ENCODE peak calls at places on chromosomes 11 and 22, in eight cellular contexts. R is upper lobe of left lung, C is SK-N-SH, W is stomach, I is A549, E is K562, B is H1, K is ovary. G is an unnamed sample.

GRCh38 chr11:85826096-85826855 is 15.3 kb upstream of the SYTL2 start:
- DNase-seq in R (no peak), C (peak), W (no peak), I (peak), E (no peak), B (no peak), K (peak), G (no peak)

GRCh38 chr11:70303070-70303469 is 32.6 kb downstream of the PPFIA1 start:
- DNase-seq in R (no peak), C (no peak), W (no peak), I (no peak), E (no peak), B (no peak), K (no peak), G (peak)

GRCh38 chr22:19727310-19728150 is 4.2 kb downstream of the GP1BB start:
- DNase-seq in R (no peak), C (no peak), W (no peak), I (no peak), E (no peak), B (no peak), K (no peak), G (no peak)

GRCh38 chr22:39362932-39363331 is 13.1 kb downstream of the SYNGR1 start:
- DNase-seq in R (no peak), C (no peak), W (no peak), I (no peak), E (no peak), B (no peak), K (no peak), G (no peak)

GRCh38 chr22:40395607-40396006 is 25.2 kb downstream of the SGSM3 start:
- DNase-seq in R (no peak), C (no peak), W (no peak), I (no peak), E (no peak), B (no peak), K (no peak), G (no peak)

GRCh38 chr22:47123006-47123826 is 360.8 kb downstream of the TBC1D22A start:
- DNase-seq in R (no peak), C (no peak), W (no peak), I (no peak), E (no peak), B (no peak), K (no peak), G (no peak)

GRCh38 chr22:28799834-28800307 is 498 bp downstream of the XBP1 start:
- DNase-seq in R (peak), C (peak), W (peak), I (no peak), E (peak), B (no peak), K (peak), G (peak)

GRCh38 chr11:127055240-127055639 is 54.7 kb upstream of the KIRREL3 start:
- DNase-seq in R (no peak), C (no peak), W (no peak), I (no peak), E (no peak), B (no peak), K (no peak), G (no peak)

GRCh38 chr11:66006891-66007176 is 4.5 kb downstream of the BANF1 start:
- DNase-seq in R (no peak), C (peak), W (no peak), I (no peak), E (no peak), B (no peak), K (no peak), G (no peak)

GRCh38 chr11:43419460-43419859 is 60.7 kb downstream of the TTC17 start:
- DNase-seq in R (no peak), C (peak), W (peak), I (peak), E (peak), B (no peak), K (no peak), G (no peak)

GRCh38 chr11:69636512-69636866 is 4.5 kb upstream of the CCND1 start:
- DNase-seq in R (peak), C (no peak), W (peak), I (peak), E (no peak), B (peak), K (peak), G (peak)

GRCh38 chr11:73808052-73808451 is 20.4 kb downstream of the MRPL48 start:
- DNase-seq in R (no peak), C (no peak), W (no peak), I (no peak), E (no peak), B (no peak), K (no peak), G (no peak)

GRCh38 chr11:36868380-36868779 is 270.3 kb upstream of the RAG2 start:
- DNase-seq in R (no peak), C (no peak), W (no peak), I (no peak), E (no peak), B (no peak), K (no peak), G (no peak)

GRCh38 chr22:48968201-48968959 is 859.3 kb downstream of the BRD1 start:
- DNase-seq in R (peak), C (no peak), W (peak), I (peak), E (peak), B (peak), K (no peak), G (no peak)

GRCh38 chr11:55726715-55727324 is 46.4 kb upstream of the OR5D13 start:
- DNase-seq in R (no peak), C (peak), W (no peak), I (peak), E (peak), B (peak), K (no peak), G (no peak)

GRCh38 chr11:46382644-46383403 is 1.4 kb downstream of the MDK start:
- DNase-seq in R (no peak), C (peak), W (no peak), I (peak), E (no peak), B (peak), K (no peak), G (peak)

GRCh38 chr11:118918686-118919280 is 6.9 kb downstream of the BCL9L start:
- DNase-seq in R (no peak), C (no peak), W (no peak), I (peak), E (no peak), B (peak), K (peak), G (peak)

GRCh38 chr11:64844330-64845124 is at the start of gene CDC42BPG:
- DNase-seq in R (peak), C (peak), W (peak), I (peak), E (peak), B (peak), K (peak), G (no peak)

GRCh38 chr11:8384199-8384821 is 120.6 kb upstream of the LMO1 start:
- DNase-seq in R (peak), C (no peak), W (peak), I (peak), E (peak), B (no peak), K (no peak), G (peak)

GRCh38 chr11:548700-549603 is 11.6 kb downstream of the LMNTD2 start:
- DNase-seq in R (no peak), C (no peak), W (no peak), I (no peak), E (no peak), B (no peak), K (no peak), G (no peak)

GRCh38 chr11:68340784-68341556 is 28.6 kb downstream of the LRP5 start:
- DNase-seq in R (no peak), C (no peak), W (no peak), I (peak), E (no peak), B (no peak), K (no peak), G (no peak)

GRCh38 chr11:17777086-17777725 is 42.6 kb downstream of the KCNC1 start:
- DNase-seq in R (peak), C (no peak), W (no peak), I (no peak), E (no peak), B (no peak), K (no peak), G (peak)

GRCh38 chr11:64334764-64335741 is 5.0 kb upstream of the CCDC88B start:
- DNase-seq in R (peak), C (peak), W (peak), I (peak), E (peak), B (no peak), K (no peak), G (no peak)

GRCh38 chr11:35412285-35412684 is 7.1 kb downstream of the SLC1A2 start:
- DNase-seq in R (no peak), C (peak), W (no peak), I (peak), E (peak), B (no peak), K (no peak), G (no peak)

GRCh38 chr22:44448271-44448780 is 49.7 kb downstream of the RTL6 start:
- DNase-seq in R (peak), C (peak), W (peak), I (peak), E (no peak), B (no peak), K (peak), G (peak)

GRCh38 chr11:63915961-63916836 is 765 bp downstream of the RCOR2 start:
- DNase-seq in R (no peak), C (peak), W (peak), I (peak), E (peak), B (peak), K (peak), G (no peak)

GRCh38 chr11:113992459-113993105 is 17.7 kb downstream of the HTR3A start:
- DNase-seq in R (peak), C (peak), W (no peak), I (no peak), E (no peak), B (no peak), K (no peak), G (no peak)

GRCh38 chr11:126113515-126113957 is 50.9 kb upstream of the CDON start:
- DNase-seq in R (peak), C (peak), W (peak), I (peak), E (no peak), B (no peak), K (peak), G (peak)

GRCh38 chr11:289706-290620 is 1.0 kb downstream of the PGGHG start:
- DNase-seq in R (peak), C (peak), W (no peak), I (no peak), E (no peak), B (no peak), K (peak), G (peak)

GRCh38 chr11:112223125-112223524 is 3.1 kb upstream of the PTS start:
- DNase-seq in R (no peak), C (no peak), W (no peak), I (no peak), E (no peak), B (no peak), K (no peak), G (no peak)

GRCh38 chr22:27470169-27470772 is 331.3 kb downstream of the MN1 start:
- DNase-seq in R (no peak), C (no peak), W (no peak), I (no peak), E (no peak), B (no peak), K (no peak), G (no peak)

GRCh38 chr22:49026476-49027121 is 801.1 kb downstream of the BRD1 start:
- DNase-seq in R (no peak), C (peak), W (no peak), I (peak), E (no peak), B (peak), K (no peak), G (no peak)

GRCh38 chr11:8775341-8776133 is 92.9 kb downstream of the RPL27A start:
- DNase-seq in R (peak), C (no peak), W (peak), I (no peak), E (no peak), B (no peak), K (peak), G (no peak)

GRCh38 chr11:23509023-23509422 is 648.7 kb upstream of the CCDC179 start:
- DNase-seq in R (no peak), C (no peak), W (no peak), I (no peak), E (no peak), B (no peak), K (no peak), G (no peak)

GRCh38 chr11:808427-809286 is 1.1 kb upstream of the RPLP2 start:
- DNase-seq in R (no peak), C (peak), W (no peak), I (no peak), E (no peak), B (no peak), K (no peak), G (peak)

GRCh38 chr22:45626198-45626651 is 45.4 kb upstream of the ATXN10 start:
- DNase-seq in R (peak), C (no peak), W (peak), I (peak), E (peak), B (no peak), K (no peak), G (no peak)

GRCh38 chr22:40363059-40363458 is 7.3 kb upstream of the SGSM3 start:
- DNase-seq in R (no peak), C (no peak), W (no peak), I (no peak), E (no peak), B (no peak), K (no peak), G (no peak)

GRCh38 chr11:122661182-122661945 is 5.8 kb downstream of the UBASH3B start:
- DNase-seq in R (no peak), C (no peak), W (no peak), I (no peak), E (no peak), B (no peak), K (no peak), G (no peak)

GRCh38 chr11:75516886-75517285 is 8.9 kb downstream of the GDPD5 start:
- DNase-seq in R (no peak), C (no peak), W (no peak), I (no peak), E (peak), B (no peak), K (no peak), G (no peak)
- TF ChIP-seq EP300 in R (no peak), C (no peak), W (no peak), I (no peak), E (no peak), B (no peak), K (no peak), G (no peak)

GRCh38 chr22:24727218-24727851 is 47.2 kb downstream of the PIWIL3 start:
- DNase-seq in R (no peak), C (peak), W (peak), I (peak), E (peak), B (no peak), K (no peak), G (no peak)

GRCh38 chr22:24731786-24732185 is 42.7 kb downstream of the PIWIL3 start:
- DNase-seq in R (no peak), C (no peak), W (no peak), I (no peak), E (no peak), B (no peak), K (no peak), G (no peak)

GRCh38 chr22:24730864-24731263 is 43.7 kb downstream of the PIWIL3 start:
- DNase-seq in R (no peak), C (no peak), W (no peak), I (no peak), E (no peak), B (no peak), K (no peak), G (no peak)

GRCh38 chr22:24726848-24727217 is 47.7 kb downstream of the PIWIL3 start:
- DNase-seq in R (no peak), C (no peak), W (no peak), I (no peak), E (no peak), B (no peak), K (no peak), G (no peak)

DNA sequence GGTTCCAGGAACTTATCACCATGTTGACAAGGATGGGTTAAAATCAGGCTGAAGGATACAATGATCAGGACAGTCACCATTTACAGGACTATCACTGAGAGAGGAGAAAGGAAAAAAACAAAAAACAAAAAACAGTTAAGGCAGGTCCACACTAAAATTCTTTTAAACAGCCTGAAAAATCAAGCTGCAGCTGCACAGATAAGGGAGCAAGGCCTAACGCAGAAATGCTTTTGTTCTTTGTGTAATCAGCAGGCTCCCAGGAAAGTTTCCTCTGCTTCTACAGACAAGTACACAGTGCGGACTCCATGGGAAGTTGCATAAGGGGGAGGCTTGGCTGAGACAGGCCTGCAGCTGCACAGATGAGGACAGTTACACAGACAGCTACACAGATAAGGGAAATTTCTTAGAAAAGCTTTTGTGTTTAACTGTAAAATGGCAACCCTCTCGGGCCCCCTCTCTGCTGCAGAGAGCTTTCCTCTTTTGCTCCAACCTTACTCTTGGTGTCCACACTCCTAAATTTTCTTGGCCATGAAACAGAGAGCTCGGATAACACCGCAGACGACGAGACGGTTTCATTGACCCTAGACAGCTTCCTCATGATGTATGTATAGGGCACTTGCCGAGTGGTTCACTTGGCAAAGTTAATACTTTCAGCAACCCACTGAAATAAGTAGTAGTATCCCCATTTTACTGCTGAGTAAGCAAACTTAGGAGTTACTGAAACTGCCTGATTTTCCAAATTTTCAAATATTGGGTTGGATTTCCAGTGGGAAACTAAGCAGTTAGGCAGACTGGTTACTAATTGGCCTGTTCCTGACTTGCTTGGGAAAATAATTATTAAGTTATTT is 45.5 kb downstream of the PIWIL3 start:
- DNase-seq in R (no peak), C (peak), W (no peak), I (no peak), E (peak), B (no peak), K (peak), G (no peak)
- H3K27ac ChIP-seq in R (no peak), C (peak), W (no peak), I (no peak), E (peak), B (no peak), K (no peak), G (no peak)

DNA sequence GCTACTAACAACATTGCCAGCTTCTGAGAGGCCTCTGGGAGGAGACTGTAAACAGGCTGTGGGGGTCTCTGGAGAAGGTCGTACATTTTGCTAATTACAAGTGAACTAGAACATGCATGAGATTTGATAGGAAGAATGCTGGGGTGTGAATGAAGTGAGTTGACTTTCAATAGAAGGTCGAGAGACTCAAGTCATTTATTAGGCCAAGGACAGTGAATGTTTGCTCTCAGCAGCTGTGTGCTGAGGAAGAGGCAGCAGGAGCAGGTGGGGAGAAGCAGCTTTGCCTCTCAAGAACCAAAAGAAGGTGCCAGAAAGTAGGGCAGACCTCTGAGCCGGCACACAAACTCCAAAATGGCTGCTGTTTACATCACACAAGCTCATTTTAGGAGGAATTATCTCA is 91.7 kb downstream of the PIWIL4 start:
- DNase-seq in R (no peak), C (no peak), W (no peak), I (no peak), E (no peak), B (no peak), K (no peak), G (no peak)
- TF ChIP-seq EP300 in R (no peak), C (no peak), W (no peak), I (no peak), E (no peak), B (no peak), K (no peak), G (no peak)

GRCh38 chr22:41521166-41521565 is 23.1 kb downstream of the POLR3H start:
- DNase-seq in R (no peak), C (no peak), W (no peak), I (no peak), E (no peak), B (no peak), K (no peak), G (no peak)

GRCh38 chr22:41516462-41516861 is 27.8 kb downstream of the POLR3H start:
- DNase-seq in R (no peak), C (no peak), W (no peak), I (no peak), E (no peak), B (no peak), K (no peak), G (no peak)

GRCh38 chr22:41513391-41513790 is 30.9 kb downstream of the POLR3H start:
- DNase-seq in R (no peak), C (no peak), W (no peak), I (no peak), E (no peak), B (no peak), K (no peak), G (no peak)

GRCh38 chr22:41518048-41518347 is 26.3 kb downstream of the POLR3H start:
- DNase-seq in R (no peak), C (no peak), W (no peak), I (no peak), E (no peak), B (no peak), K (no peak), G (no peak)

DNA sequence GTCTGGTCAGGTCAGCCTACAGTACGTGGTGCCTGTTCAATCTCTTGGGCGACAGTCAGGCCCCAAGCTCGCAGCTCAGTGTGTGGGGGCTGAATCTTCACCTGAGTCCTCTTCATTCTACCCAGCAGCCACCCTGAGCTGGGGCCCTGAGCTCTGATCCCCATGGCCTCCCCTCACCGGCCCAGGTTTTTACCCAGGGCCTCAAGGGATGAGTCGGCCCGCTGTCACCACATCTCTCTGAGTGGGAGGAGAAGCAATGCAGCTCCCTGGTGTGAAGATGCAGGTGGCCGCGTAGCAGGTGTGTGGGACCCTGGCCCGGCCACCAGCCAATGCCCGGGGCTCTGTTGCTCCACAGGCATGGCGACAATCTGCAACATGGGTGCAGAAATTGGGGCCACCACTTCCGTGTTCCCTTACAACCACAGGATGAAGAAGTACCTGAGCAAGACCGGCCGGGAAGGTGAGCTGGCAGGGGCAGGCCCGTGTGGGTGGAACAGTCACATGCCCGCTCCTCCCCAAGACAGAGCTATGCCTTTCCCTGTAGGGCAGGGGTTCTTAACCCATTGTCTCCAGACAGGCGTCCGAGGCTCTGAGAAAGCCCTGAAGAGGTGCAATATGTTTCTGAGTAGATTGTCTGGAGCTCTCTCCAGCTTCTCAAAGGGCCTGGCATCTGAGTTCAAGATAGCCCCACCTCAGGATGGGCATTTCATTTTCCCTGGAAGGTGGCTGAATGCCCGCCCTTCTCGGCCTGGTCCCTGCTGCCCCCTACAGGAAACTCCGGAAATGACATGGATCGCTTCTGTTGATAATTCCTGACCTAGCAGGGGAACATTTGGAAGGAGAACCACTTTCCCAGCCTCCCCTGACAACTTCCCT is 26.9 kb downstream of the POLR3H start:
- DNase-seq in R (peak), C (peak), W (peak), I (peak), E (no peak), B (peak), K (peak), G (peak)
- H3K27ac ChIP-seq in R (no peak), C (no peak), W (peak), I (no peak), E (no peak), B (no peak), K (no peak), G (peak)